ENCODE peak calls at places on chromosomes 4 and X, in ten cellular contexts. X is lower leg skin; M is omental fat pad; C is activated naive CD4-positive, alpha-beta T cell treated with anti-CD3 and anti-CD28 coated beads for 36 hours; B is stimulated activated CD4-positive, alpha-beta T cell treated with anti-CD3 and anti-CD28 coated beads, Interleukin-12 subunit alpha, Interleukin-12 subunit beta, amount 100 ng/mL, for 4 hours; L is HCEC 1CT; P is progenitor cell of endocrine pancreas; H is nephron progenitor cell; E is stimulated activated naive CD8-positive, alpha-beta T cell treated with anti-CD3 and anti-CD28 coated beads, Interleukin-15, Interleukin-2, amounts not matched to agents 100 U/mL and 50 U/mL, for 24 hours; V is activated CD4-positive, alpha-beta T cell treated with anti-CD3 and anti-CD28 coated beads, Interleukin-2, amount 10 ng/mL, durations not matched to agents 7 days and 5 days. G is an unnamed sample.

GRCh38 chrX:12866451-12867377 is at the start of gene TLR7:
- DNase-seq in B (no peak), H (no peak), V (no peak), P (no peak), M (no peak), L (no peak), C (no peak), X (no peak), E (no peak), G (no peak)

GRCh38 chrX:130055103-130055502 is 55.2 kb downstream of the ELF4 start:
- DNase-seq in P (no peak), X (no peak), C (no peak), H (no peak), L (no peak), E (no peak), B (no peak), M (no peak), V (no peak), G (no peak)

GRCh38 chr4:133598779-133599178 is 449.7 kb downstream of the PCDH10 start:
- DNase-seq in X (no peak), H (no peak), M (no peak), B (no peak), P (no peak), V (no peak), C (no peak), L (no peak), E (no peak), G (no peak)

GRCh38 chr4:111761531-111761930 is 383.7 kb upstream of the FAM241A start:
- DNase-seq in M (no peak), L (no peak), V (no peak), C (no peak), P (no peak), E (no peak), X (no peak), B (no peak), H (no peak), G (no peak)

GRCh38 chr4:40038972-40039371 is 17.7 kb upstream of the N4BP2 start:
- DNase-seq in V (no peak), B (no peak), M (no peak), C (no peak), P (no peak), E (no peak), X (no peak), L (peak; percentile 78), H (no peak), G (no peak)

GRCh38 chr4:532588-533317 is 33.7 kb downstream of the PIGG start:
- DNase-seq in L (no peak), E (no peak), M (no peak), V (no peak), B (no peak), X (peak; percentile 52), H (no peak), C (no peak), P (no peak), G (peak; percentile 51)

GRCh38 chr4:2259036-2259540 is 2.8 kb downstream of the MXD4 start:
- DNase-seq in V (no peak), H (no peak), X (peak; percentile 81), E (no peak), L (no peak), P (peak; percentile 8), C (no peak), B (no peak), M (peak; percentile 18), G (no peak)

GRCh38 chrX:48854898-48855297 is 19.5 kb upstream of the PCSK1N start:
- DNase-seq in C (peak; percentile 30), L (peak; percentile 13), M (no peak), H (no peak), X (no peak), P (no peak), E (no peak), B (no peak), V (peak; percentile 7), G (no peak)

GRCh38 chrX:119870626-119871131 is 854 bp downstream of the RNF113A start:
- DNase-seq in H (peak; percentile 17), X (no peak), E (peak; percentile 19), B (no peak), M (no peak), C (peak; percentile 51), V (peak; percentile 40), P (no peak), L (peak; percentile 6), G (no peak)

G was measured in H1.